ENCODE peak calls at places on chromosomes 12 and 14, in seven cellular contexts. P is RPMI8226; M is effector CD4-positive, alpha-beta T cell; R is AG20443; D is esophagus squamous epithelium; S is activated naive CD4-positive, alpha-beta T cell; K is effector memory CD8-positive, alpha-beta T cell. O is an unnamed sample.

GRCh38 chr12:19757317-19757877 is 318.1 kb downstream of the AEBP2 start:
- DNase-seq in P (peak; percentile 8), M (no peak), R (peak; percentile 20), D (no peak), S (no peak), K (no peak), O (no peak)

GRCh38 chr12:89162704-89163261 is 189.5 kb downstream of the DUSP6 start:
- DNase-seq in P (peak; percentile 88), M (no peak), R (peak; percentile 84), D (peak; percentile 8), S (no peak), K (no peak), O (peak; percentile 52)

GRCh38 chr12:113227686-113228391 is 6.6 kb downstream of the TPCN1 start:
- DNase-seq in P (no peak), M (no peak), R (no peak), D (no peak), S (no peak), K (no peak), O (no peak)

GRCh38 chr12:47272412-47273190 is 192.8 kb upstream of the AMIGO2 start:
- DNase-seq in P (no peak), M (no peak), R (no peak), D (no peak), S (no peak), K (no peak), O (no peak)

GRCh38 chr14:46902837-46903236 is 251.3 kb upstream of the RPL10L start:
- DNase-seq in P (no peak), M (no peak), R (no peak), D (no peak), S (no peak), K (no peak), O (no peak)

GRCh38 chr12:47820631-47821345 is 1.1 kb upstream of the HDAC7 start:
- DNase-seq in P (no peak), M (no peak), R (peak; percentile 94), D (no peak), S (no peak), K (no peak), O (peak; percentile 94)

GRCh38 chr12:81727387-81727786 is 31.8 kb downstream of the PPFIA2 start:
- DNase-seq in P (no peak), M (no peak), R (no peak), D (no peak), S (no peak), K (no peak), O (no peak)

GRCh38 chr12:106954462-106955376 is 988 bp upstream of the TMEM263 start:
- DNase-seq in P (no peak), M (peak; percentile 9), R (peak; percentile 55), D (no peak), S (no peak), K (no peak), O (peak; percentile 38)

GRCh38 chr12:82650627-82651337 is 35.9 kb upstream of the TMTC2 start:
- DNase-seq in P (peak; percentile 76), M (no peak), R (no peak), D (no peak), S (no peak), K (no peak), O (peak; percentile 59)

GRCh38 chr14:98949506-98950135 is 322.4 kb downstream of the BCL11B start:
- DNase-seq in P (no peak), M (no peak), R (no peak), D (no peak), S (no peak), K (no peak), O (no peak)

GRCh38 chr12:74144396-74144795 is 393.2 kb upstream of the ATXN7L3B start:
- DNase-seq in P (no peak), M (no peak), R (no peak), D (no peak), S (no peak), K (no peak), O (no peak)

GRCh38 chr12:45278447-45278846 is 62.6 kb downstream of the ANO6 start:
- DNase-seq in P (no peak), M (no peak), R (no peak), D (no peak), S (no peak), K (no peak), O (no peak)

GRCh38 chr14:96783306-96784224 is 13.6 kb upstream of the VRK1 start:
- DNase-seq in P (no peak), M (no peak), R (no peak), D (no peak), S (no peak), K (no peak), O (no peak)

GRCh38 chr12:2481346-2481745 is 313.4 kb upstream of the FKBP4 start:
- DNase-seq in P (no peak), M (no peak), R (no peak), D (no peak), S (no peak), K (no peak), O (no peak)

GRCh38 chr12:44377443-44378160 is 498.5 kb downstream of the NELL2 start:
- DNase-seq in P (no peak), M (no peak), R (no peak), D (no peak), S (no peak), K (no peak), O (no peak)

GRCh38 chr12:15634010-15634676 is 155.0 kb downstream of the EPS8 start:
- DNase-seq in P (no peak), M (no peak), R (no peak), D (no peak), S (no peak), K (no peak), O (no peak)

GRCh38 chr12:645563-646071 is 17.6 kb downstream of the NINJ2 start:
- DNase-seq in P (no peak), M (no peak), R (peak; percentile 68), D (no peak), S (no peak), K (no peak), O (peak; percentile 71)

GRCh38 chr12:51349026-51349425 is 2.5 kb upstream of the CELA1 start:
- DNase-seq in P (no peak), M (no peak), R (peak; percentile 31), D (no peak), S (no peak), K (no peak), O (no peak)

GRCh38 chr14:77324816-77325745 is 4.2 kb downstream of the GSTZ1 start:
- DNase-seq in P (no peak), M (no peak), R (no peak), D (no peak), S (no peak), K (no peak), O (no peak)

GRCh38 chr14:70796551-70796950 is 12.8 kb downstream of the MAP3K9 start:
- DNase-seq in P (no peak), M (no peak), R (no peak), D (no peak), S (no peak), K (no peak), O (no peak)

GRCh38 chr12:4293299-4293941 is 19.9 kb downstream of the CCND2 start:
- DNase-seq in P (no peak), M (no peak), R (no peak), D (no peak), S (no peak), K (no peak), O (no peak)

GRCh38 chr12:122458105-122459035 is 35.9 kb upstream of the CLIP1 start:
- DNase-seq in P (no peak), M (no peak), R (no peak), D (no peak), S (no peak), K (no peak), O (no peak)

GRCh38 chr14:75562048-75562447 is 16.4 kb upstream of the FLVCR2 start:
- DNase-seq in P (no peak), M (no peak), R (no peak), D (no peak), S (no peak), K (no peak), O (no peak)

GRCh38 chr14:48725001-48725734 is 861.0 kb downstream of the RPS29 start:
- DNase-seq in P (no peak), M (no peak), R (no peak), D (no peak), S (no peak), K (no peak), O (no peak)

GRCh38 chr14:100673085-100673806 is 53.4 kb upstream of the DLK1 start:
- DNase-seq in P (peak; percentile 76), M (no peak), R (no peak), D (no peak), S (no peak), K (no peak), O (no peak)

GRCh38 chr12:117481470-117481869 is 120.0 kb upstream of the NOS1 start:
- DNase-seq in P (no peak), M (no peak), R (no peak), D (no peak), S (no peak), K (no peak), O (no peak)

GRCh38 chr14:52703225-52703624 is 3.8 kb upstream of the PSMC6 start:
- DNase-seq in P (no peak), M (no peak), R (peak; percentile 90), D (no peak), S (no peak), K (no peak), O (peak; percentile 41)

GRCh38 chr14:102568115-102568614 is 24.3 kb upstream of the RCOR1 start:
- DNase-seq in P (peak; percentile 69), M (peak; percentile 9), R (no peak), D (no peak), S (peak; percentile 11), K (no peak), O (no peak)

GRCh38 chr14:66101662-66102061 is 384.5 kb upstream of the CCDC196 start:
- DNase-seq in P (no peak), M (no peak), R (no peak), D (no peak), S (no peak), K (no peak), O (no peak)

GRCh38 chr12:133130808-133131128 is 341 bp downstream of the ZNF10 start:
- DNase-seq in P (peak; percentile 41), M (no peak), R (peak; percentile 15), D (peak; percentile 29), S (peak; percentile 41), K (peak; percentile 33), O (peak; percentile 49)

GRCh38 chr12:64627781-64628180 is 17.5 kb downstream of the RASSF3 start:
- DNase-seq in P (no peak), M (no peak), R (peak; percentile 71), D (no peak), S (no peak), K (no peak), O (no peak)

GRCh38 chr12:8052679-8053078 is 13.5 kb downstream of the C3AR1 start:
- DNase-seq in P (no peak), M (no peak), R (no peak), D (no peak), S (no peak), K (no peak), O (peak; percentile 54)

GRCh38 chr14:37234222-37234621 is 36.5 kb downstream of the MIPOL1 start:
- DNase-seq in P (no peak), M (no peak), R (no peak), D (no peak), S (no peak), K (no peak), O (no peak)

GRCh38 chr14:70234066-70234950 is 45.6 kb upstream of the SLC8A3 start:
- DNase-seq in P (no peak), M (no peak), R (no peak), D (no peak), S (no peak), K (no peak), O (no peak)

GRCh38 chr12:52285172-52285745 is 6.1 kb downstream of the KRT81 start:
- DNase-seq in P (no peak), M (no peak), R (no peak), D (no peak), S (no peak), K (no peak), O (no peak)

GRCh38 chr12:2876431-2877046 is 435 bp downstream of the FOXM1 start:
- DNase-seq in P (peak; percentile 40), M (no peak), R (peak; percentile 40), D (no peak), S (no peak), K (no peak), O (no peak)

O was measured in heart left ventricle.